ENCODE peak calls at places on chromosomes 4 and X, in six cellular contexts. T, J, Z, Y, C and V are unnamed samples.

GRCh38 chrX:105695451-105695850 is 126.9 kb upstream of the NRK start:
- DNase-seq in T (no peak), Y (no peak), Z (no peak), C (peak; percentile 23), J (no peak), V (peak; percentile 16)

GRCh38 chr4:146521543-146522097 is at the start of gene SLC10A7:
- DNase-seq in J (peak; percentile 88), Z (no peak), T (peak; percentile 76), Y (no peak), C (peak; percentile 76), V (no peak)

GRCh38 chrX:70476934-70477733 is 32.5 kb downstream of the DLG3 start:
- DNase-seq in J (no peak), Z (peak; percentile 15), T (peak; percentile 19), C (peak; percentile 53), Y (peak; percentile 27), V (no peak)

GRCh38 chr4:115278830-115279229 is 165.4 kb upstream of the NDST4 start:
- DNase-seq in Y (no peak), J (no peak), Z (no peak), T (no peak), C (no peak), V (no peak)

GRCh38 chr4:10571896-10572295 is 112.7 kb downstream of the CLNK start:
- DNase-seq in C (no peak), Y (no peak), J (no peak), T (no peak), Z (no peak), V (no peak)

GRCh38 chr4:47391256-47391655 is 72.2 kb downstream of the COMMD8 start:
- DNase-seq in T (no peak), Y (no peak), Z (no peak), C (no peak), J (peak; percentile 34), V (no peak)

GRCh38 chr4:151195801-151196200 is 81.2 kb upstream of the PRSS48 start:
- DNase-seq in Z (peak; percentile 29), T (no peak), J (no peak), Y (no peak), C (peak; percentile 75), V (peak; percentile 26)

GRCh38 chr4:112214397-112215264 is 17.0 kb upstream of the AP1AR start:
- DNase-seq in Z (no peak), T (no peak), C (peak; percentile 54), Y (peak; percentile 22), J (no peak), V (no peak)

GRCh38 chr4:94516067-94516466 is 64.3 kb downstream of the PDLIM5 start:
- DNase-seq in C (peak; percentile 38), T (no peak), J (no peak), Y (no peak), Z (peak; percentile 63), V (peak; percentile 57)

GRCh38 chr4:5751918-5752802 is 41.2 kb downstream of the EVC start:
- DNase-seq in Z (no peak), J (no peak), C (peak; percentile 72), T (no peak), Y (peak; percentile 42), V (peak; percentile 50)

GRCh38 chrX:57899064-57899463 is 11.2 kb downstream of the ZXDA start:
- DNase-seq in J (no peak), Y (no peak), T (no peak), C (no peak), Z (no peak), V (no peak)

GRCh38 chr4:44848466-44848865 is 122.1 kb upstream of the GNPDA2 start:
- DNase-seq in J (no peak), T (no peak), C (no peak), Y (no peak), Z (no peak), V (no peak)

GRCh38 chr4:119328695-119329094 is 6.8 kb upstream of the FABP2 start:
- DNase-seq in T (no peak), Z (no peak), J (no peak), Y (no peak), C (no peak), V (no peak)

GRCh38 chr4:6753891-6754290 is 28.6 kb upstream of the KIAA0232 start:
- DNase-seq in Y (no peak), J (no peak), C (no peak), T (no peak), Z (no peak), V (no peak)

GRCh38 chrX:12007881-12008280 is 130.4 kb upstream of the FRMPD4 start:
- DNase-seq in T (no peak), J (peak; percentile 4), C (peak; percentile 70), Y (peak; percentile 44), Z (peak; percentile 17), V (peak; percentile 74)

GRCh38 chrX:18698762-18699650 is 8.4 kb upstream of the PPEF1 start:
- DNase-seq in Y (no peak), T (no peak), J (no peak), Z (no peak), C (no peak), V (no peak)

GRCh38 chrX:18707442-18708049 is at the start of gene PPEF1:
- DNase-seq in Y (no peak), C (no peak), Z (no peak), J (no peak), T (no peak), V (no peak)

GRCh38 chrX:18702362-18703195 is 4.9 kb upstream of the PPEF1 start:
- DNase-seq in T (no peak), Y (peak; percentile 11), J (no peak), C (peak; percentile 85), Z (peak; percentile 12), V (no peak)

GRCh38 chrX:18696653-18697052 is 10.8 kb upstream of the PPEF1 start:
- DNase-seq in J (no peak), Z (no peak), C (no peak), T (no peak), Y (no peak), V (no peak)

GRCh38 chrX:18701621-18702361 is 5.7 kb upstream of the PPEF1 start:
- DNase-seq in Y (peak; percentile 6), Z (no peak), J (no peak), C (peak; percentile 33), T (no peak), V (no peak)
- TF ChIP-seq CTCF in Y (no peak), Z (no peak), J (no peak), C (no peak), T (no peak), V (no peak)

GRCh38 chr4:108130955-108131354 is 37.8 kb downstream of the LEF1 start:
- DNase-seq in Z (no peak), C (peak; percentile 1), Y (no peak), T (no peak), J (no peak), V (no peak)

GRCh38 chr4:108140328-108140727 is 28.4 kb downstream of the LEF1 start:
- DNase-seq in Z (no peak), J (no peak), C (no peak), Y (no peak), T (no peak), V (no peak)

GRCh38 chr4:108141213-108142045 is 27.3 kb downstream of the LEF1 start:
- DNase-seq in Y (no peak), J (peak; percentile 47), C (no peak), Z (no peak), T (no peak), V (no peak)

GRCh38 chr4:108139089-108139488 is 29.6 kb downstream of the LEF1 start:
- DNase-seq in J (no peak), C (no peak), Y (no peak), Z (no peak), T (no peak), V (no peak)

GRCh38 chr4:108135549-108136209 is 33.1 kb downstream of the LEF1 start:
- DNase-seq in Y (no peak), T (no peak), Z (no peak), J (peak; percentile 27), C (no peak), V (no peak)
- TF ChIP-seq CTCF in Y (no peak), T (no peak), Z (no peak), J (peak; percentile 8), C (no peak), V (no peak)

GRCh38 chr4:184664445-184665210 is 15.1 kb downstream of the PRIMPOL start:
- DNase-seq in C (peak; percentile 46), Y (no peak), Z (no peak), T (no peak), J (no peak), V (no peak)

GRCh38 chr4:184668096-184668495 is 18.6 kb downstream of the PRIMPOL start:
- DNase-seq in Y (no peak), T (no peak), Z (no peak), J (no peak), C (no peak), V (no peak)

GRCh38 chr4:184669251-184669650 is 19.7 kb downstream of the PRIMPOL start:
- DNase-seq in Y (no peak), J (no peak), T (no peak), Z (no peak), C (no peak), V (no peak)

GRCh38 chr4:184668511-184669114 is 19.1 kb downstream of the PRIMPOL start:
- DNase-seq in Y (no peak), J (peak; percentile 36), Z (no peak), T (no peak), C (peak; percentile 23), V (no peak)

DNA sequence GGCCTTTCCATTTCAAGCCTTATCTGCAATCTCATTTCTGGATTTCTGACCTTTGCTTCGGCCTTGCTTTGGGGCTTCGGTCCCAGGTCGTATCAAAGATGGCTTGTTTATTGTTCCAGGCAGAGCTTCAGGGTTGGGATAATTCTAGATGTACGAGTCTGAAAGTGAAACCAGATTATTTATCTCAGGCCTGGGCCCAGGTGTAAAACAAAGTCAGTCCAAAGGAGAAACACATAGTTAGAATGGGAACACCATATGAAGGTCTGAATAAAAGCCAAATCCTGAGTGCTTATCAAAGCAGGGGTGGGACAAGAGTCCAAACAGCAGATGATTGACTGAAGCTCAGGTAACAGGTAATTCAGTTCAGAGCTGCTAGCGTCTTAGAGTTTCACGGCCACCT is 17.1 kb downstream of the PRIMPOL start:
- DNase-seq in Y (no peak), Z (no peak), C (no peak), T (no peak), J (no peak), V (no peak)
- TF ChIP-seq CTCF in Y (no peak), Z (no peak), C (no peak), T (no peak), J (no peak), V (no peak)

GRCh38 chr4:13611283-13611842 is 16.2 kb downstream of the BOD1L1 start:
- DNase-seq in C (peak; percentile 16), Y (peak; percentile 10), J (peak; percentile 77), T (no peak), Z (peak; percentile 17), V (no peak)

GRCh38 chr4:13616597-13616996 is 10.9 kb downstream of the BOD1L1 start:
- DNase-seq in C (no peak), J (no peak), Y (no peak), Z (no peak), T (no peak), V (no peak)

GRCh38 chr4:13615162-13615561 is 12.4 kb downstream of the BOD1L1 start:
- DNase-seq in T (no peak), J (peak; percentile 49), Z (no peak), C (no peak), Y (no peak), V (no peak)

GRCh38 chr4:13617801-13618200 is 9.7 kb downstream of the BOD1L1 start:
- DNase-seq in C (no peak), Z (no peak), Y (no peak), J (no peak), T (no peak), V (no peak)

GRCh38 chr4:13612569-13612968 is 15.0 kb downstream of the BOD1L1 start:
- DNase-seq in T (no peak), C (no peak), J (no peak), Z (no peak), Y (no peak), V (no peak)
- TF ChIP-seq CTCF in T (no peak), C (no peak), J (no peak), Z (no peak), Y (no peak), V (no peak)